ENCODE peak calls at places on chromosomes 3 and 15, in five cellular contexts. V is A549, G is cardiac muscle cell, H is fibroblast of pulmonary artery, T is GM20000. D is an unnamed sample.

GRCh38 chr15:58447244-58448010 is 15.6 kb downstream of the LIPC start:
- DNase-seq in H (peak), G (peak), V (no peak), T (no peak), D (peak)

GRCh38 chr3:24264748-24265158 is 229.9 kb downstream of the THRB start:
- DNase-seq in H (peak), G (peak), V (peak), T (peak), D (peak)

GRCh38 chr15:61091229-61091628 is 137.9 kb downstream of the RORA start:
- DNase-seq in T (no peak), H (no peak), G (peak), V (no peak), D (no peak)

GRCh38 chr3:177905895-177906511 is 630.2 kb upstream of the KCNMB2 start:
- DNase-seq in H (peak), T (no peak), G (peak), V (no peak), D (no peak)

GRCh38 chr3:50516048-50516871 is 12.8 kb upstream of the CACNA2D2 start:
- DNase-seq in V (no peak), G (peak), T (no peak), H (peak), D (no peak)

GRCh38 chr3:176850498-176850897 is 346.8 kb downstream of the TBL1XR1 start:
- DNase-seq in V (no peak), T (no peak), G (no peak), H (no peak), D (no peak)

GRCh38 chr3:101602731-101603130 is 28.8 kb downstream of the PCNP start:
- DNase-seq in G (no peak), T (no peak), V (no peak), H (no peak), D (no peak)

GRCh38 chr15:87477759-87478687 is 778.5 kb downstream of the NTRK3 start:
- DNase-seq in G (peak), V (peak), H (peak), T (no peak), D (peak)

GRCh38 chr3:142863965-142864924 is 24.6 kb downstream of the PCOLCE2 start:
- DNase-seq in H (no peak), V (no peak), G (no peak), T (no peak), D (peak)

GRCh38 chr3:64010199-64010598 is 13.1 kb downstream of the PSMD6 start:
- DNase-seq in T (no peak), G (no peak), V (no peak), H (no peak), D (no peak)

GRCh38 chr15:40471105-40471777 is 457 bp downstream of the CHST14 start:
- DNase-seq in G (peak), V (no peak), T (peak), H (no peak), D (no peak)

GRCh38 chr3:172153335-172153861 is 114.0 kb downstream of the FNDC3B start:
- DNase-seq in T (no peak), G (peak), V (peak), H (peak), D (peak)

GRCh38 chr3:139735191-139735590 is 57.4 kb upstream of the NMNAT3 start:
- DNase-seq in H (no peak), G (no peak), V (no peak), T (no peak), D (no peak)

GRCh38 chr3:94395851-94396250 is 333.0 kb downstream of the NSUN3 start:
- DNase-seq in H (no peak), T (no peak), G (no peak), V (no peak), D (no peak)

GRCh38 chr15:31577103-31577502 is 250.5 kb downstream of the KLF13 start:
- DNase-seq in T (no peak), V (no peak), G (no peak), H (no peak), D (no peak)

GRCh38 chr15:52021128-52021671 is 2.2 kb downstream of the MAPK6 start:
- DNase-seq in T (peak), H (peak), G (peak), V (peak), D (peak)

GRCh38 chr3:71143493-71143892 is 440.0 kb downstream of the FOXP1 start:
- DNase-seq in H (no peak), T (no peak), V (no peak), G (no peak), D (no peak)

GRCh38 chr3:124217542-124217941 is 225.6 kb upstream of the ROPN1 start:
- DNase-seq in V (peak), G (peak), T (peak), H (peak), D (peak)

GRCh38 chr3:30258426-30259392 is 347.7 kb upstream of the TGFBR2 start:
- DNase-seq in T (no peak), H (no peak), G (no peak), V (peak), D (no peak)

GRCh38 chr3:57234613-57235575 is 7.4 kb downstream of the APPL1 start:
- DNase-seq in G (no peak), V (no peak), T (peak), H (no peak), D (no peak)

GRCh38 chr15:76996526-76997401 is 1.8 kb downstream of the PSTPIP1 start:
- DNase-seq in G (peak), H (peak), V (no peak), T (no peak), D (peak)

GRCh38 chr3:4772171-4772804 is 206.9 kb upstream of the BHLHE40 start:
- DNase-seq in G (peak), H (peak), V (no peak), T (no peak), D (peak)

GRCh38 chr3:67461667-67462142 is 192.7 kb downstream of the SUCLG2 start:
- DNase-seq in G (peak), H (peak), V (no peak), T (no peak), D (peak)

GRCh38 chr3:25783661-25784512 is 644 bp upstream of the NGLY1 start:
- DNase-seq in H (peak), V (peak), G (peak), T (no peak), D (peak)

GRCh38 chr15:95247068-95247984 is 1016.0 kb downstream of the MCTP2 start:
- DNase-seq in V (peak), G (peak), T (no peak), H (peak), D (peak)

GRCh38 chr3:133271491-133271890 is 128.4 kb upstream of the BFSP2 start:
- DNase-seq in H (no peak), G (peak), T (no peak), V (no peak), D (peak)
- TF ChIP-seq CTCF in H (no peak), G (no peak), T (no peak), V (no peak), D (no peak)

GRCh38 chr3:69855436-69856162 is 116.3 kb downstream of the MITF start:
- DNase-seq in G (peak), T (no peak), V (no peak), H (peak), D (peak)
- TF ChIP-seq CTCF in G (peak), T (no peak), V (peak), H (peak), D (peak)

GRCh38 chr15:79185199-79185598 is 94.6 kb upstream of the RASGRF1 start:
- DNase-seq in H (no peak), T (no peak), G (no peak), V (no peak), D (peak)
- TF ChIP-seq CTCF in H (peak), T (peak), G (peak), V (no peak), D (peak)

DNA sequence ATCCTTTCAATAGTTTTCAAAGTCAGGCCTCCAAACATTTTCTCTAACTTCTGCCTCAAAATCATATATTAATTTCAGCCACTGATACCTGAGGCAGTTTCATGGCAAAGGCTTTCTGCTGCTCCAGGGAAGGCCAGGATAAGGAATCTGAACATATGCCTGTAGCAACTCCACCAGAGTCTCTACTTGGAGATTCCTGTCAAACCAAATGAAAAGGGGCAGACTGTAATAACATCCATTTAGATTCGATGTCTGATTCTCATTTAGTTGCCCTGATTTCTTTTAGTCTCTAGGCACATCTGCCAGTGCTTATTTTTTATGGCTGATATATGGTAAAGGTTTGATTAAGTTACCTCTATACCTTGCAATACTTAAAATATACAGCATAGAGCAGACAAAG is 109.6 kb upstream of the ZNF385D start:
- DNase-seq in V (no peak), G (no peak), T (no peak), H (no peak), D (no peak)
- TF ChIP-seq CTCF in V (no peak), G (no peak), T (no peak), H (no peak), D (no peak)

GRCh38 chr3:141302364-141303141 is 65.8 kb upstream of the ZBTB38 start:
- DNase-seq in V (peak), G (peak), T (no peak), H (peak), D (peak)
- TF ChIP-seq CTCF in V (peak), G (peak), T (no peak), H (peak), D (no peak)

DNA sequence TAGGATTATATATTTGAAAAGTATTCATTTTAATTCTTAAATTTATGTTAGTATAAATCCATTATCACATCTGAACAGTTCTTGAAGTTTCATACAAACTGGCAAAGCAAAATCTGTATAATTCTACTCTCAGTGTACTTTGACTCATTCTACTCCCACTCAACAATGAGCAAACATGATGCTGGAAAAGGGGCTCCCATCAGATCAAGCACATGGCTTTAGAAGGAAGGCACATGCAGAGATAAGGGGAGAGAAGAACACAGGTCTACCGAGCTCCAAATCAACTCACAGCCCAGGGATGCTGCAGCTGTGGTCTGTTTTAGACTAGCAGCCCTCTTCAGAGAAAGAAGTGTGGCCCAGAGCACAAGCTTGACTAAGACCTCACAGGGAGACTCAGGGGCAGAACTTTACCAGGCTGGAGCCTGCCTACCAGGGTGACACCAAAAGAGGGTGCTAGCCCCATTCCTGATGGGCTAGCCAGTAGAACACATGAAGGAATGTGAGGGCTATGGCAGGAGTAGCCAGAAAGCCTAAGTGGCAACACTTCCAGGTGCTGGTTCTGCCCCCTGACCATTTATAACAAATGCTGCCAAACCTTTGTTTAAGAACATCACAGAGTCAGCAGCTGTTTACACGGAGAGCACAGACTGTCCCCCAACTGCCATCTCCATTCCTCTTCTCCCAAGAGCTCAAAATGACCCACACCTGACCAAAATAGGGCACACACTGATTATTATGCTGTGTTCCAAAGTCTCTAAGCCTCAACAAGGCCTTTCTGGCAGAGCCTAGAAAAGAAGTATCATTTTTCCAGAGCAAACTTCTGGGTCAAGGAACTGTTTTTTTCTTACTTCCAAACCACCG is 19.5 kb downstream of the SEC22C start:
- DNase-seq in T (no peak), H (no peak), G (no peak), V (no peak), D (no peak)
- TF ChIP-seq CTCF in T (no peak), H (no peak), G (no peak), V (no peak), D (no peak)

GRCh38 chr3:28980131-28980530 is 300.7 kb upstream of the RBMS3 start:
- DNase-seq in V (no peak), G (no peak), T (no peak), H (no peak), D (no peak)
- TF ChIP-seq CTCF in V (no peak), G (no peak), T (no peak), H (no peak), D (no peak)

D was measured in epithelial cell of esophagus.